ENCODE peak calls at places on chromosomes 1 and 21, in seven cellular contexts. X, N, U, P, I, Z and F are unnamed samples.
A peak's percentile ranks its signal among the peaks of the same experiment; 100 is the strongest.

GRCh38 chr1:119275145-119275929 is 93.2 kb upstream of the HAO2 start:
- DNase-seq in X (peak; percentile 46), N (no peak), U (peak; percentile 16), P (no peak), I (peak; percentile 47), Z (peak; percentile 56), F (no peak)

GRCh38 chr1:228867093-228867950 is 132.0 kb downstream of the RHOU start:
- DNase-seq in X (no peak), N (peak; percentile 48), U (no peak), P (no peak), I (peak; percentile 11), Z (no peak), F (peak; percentile 59)

GRCh38 chr1:5661196-5662130 is 330.8 kb downstream of the NPHP4 start:
- DNase-seq in X (no peak), N (no peak), U (no peak), P (no peak), I (no peak), Z (no peak), F (peak; percentile 83)

GRCh38 chr1:239349699-239350098 is 36.7 kb upstream of the CHRM3 start:
- DNase-seq in X (no peak), N (no peak), U (no peak), P (no peak), I (no peak), Z (no peak), F (no peak)

GRCh38 chr21:39518055-39518844 is 66.5 kb downstream of the SH3BGR start:
- DNase-seq in X (no peak), N (peak; percentile 25), U (no peak), P (no peak), I (peak; percentile 25), Z (peak; percentile 16), F (no peak)

GRCh38 chr1:28112388-28113311 is 24.2 kb upstream of the EYA3 start:
- DNase-seq in X (no peak), N (no peak), U (no peak), P (no peak), I (peak; percentile 74), Z (no peak), F (no peak)

GRCh38 chr1:34759472-34760357 is at the start of gene GJB4:
- DNase-seq in X (no peak), N (no peak), U (no peak), P (no peak), I (no peak), Z (no peak), F (no peak)

GRCh38 chr1:172390243-172390619 is 30.3 kb upstream of the C1orf105 start:
- DNase-seq in X (no peak), N (no peak), U (no peak), P (no peak), I (no peak), Z (no peak), F (no peak)

GRCh38 chr21:33976082-33976979 is 60.7 kb upstream of the ATP5PO start:
- DNase-seq in X (peak; percentile 57), N (peak; percentile 83), U (peak; percentile 43), P (no peak), I (peak; percentile 99), Z (peak; percentile 93), F (peak; percentile 80)

GRCh38 chr1:32273389-32274208 is 18.3 kb upstream of the HDAC1 start:
- DNase-seq in X (no peak), N (no peak), U (no peak), P (no peak), I (peak; percentile 22), Z (no peak), F (no peak)

GRCh38 chr1:173400387-173400995 is 76.6 kb upstream of the PRDX6 start:
- DNase-seq in X (no peak), N (no peak), U (no peak), P (no peak), I (no peak), Z (no peak), F (no peak)

GRCh38 chr1:48596036-48596435 is 124.0 kb upstream of the SPATA6 start:
- DNase-seq in X (no peak), N (no peak), U (no peak), P (no peak), I (peak; percentile 46), Z (no peak), F (no peak)

DNA sequence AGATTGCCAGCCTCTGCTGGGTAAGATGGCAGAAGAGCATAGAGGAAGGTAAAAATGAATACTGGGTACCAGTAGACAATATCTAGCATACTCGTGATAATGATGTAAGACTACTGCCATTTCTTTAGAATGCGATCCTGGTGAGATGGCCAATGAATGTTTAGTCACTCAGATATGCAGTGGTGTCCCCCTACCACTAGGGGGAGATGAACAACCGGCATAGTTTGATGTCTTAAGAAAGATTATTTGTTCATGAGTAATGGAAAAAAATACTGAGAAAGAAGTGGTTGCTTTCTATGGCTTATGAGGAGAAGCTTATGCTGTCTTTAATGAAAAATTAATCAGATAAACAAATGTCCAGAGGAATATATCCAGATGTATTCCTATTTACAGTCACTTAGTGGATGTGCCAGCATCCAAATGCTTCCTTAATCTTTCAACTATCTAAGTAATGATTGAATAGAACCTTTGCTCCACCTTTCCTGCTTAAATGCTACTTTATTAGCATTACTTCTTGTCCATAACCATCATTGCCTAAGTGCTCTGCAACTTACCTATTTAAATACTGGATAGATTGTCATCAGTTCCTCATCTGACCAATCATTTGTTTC is 256.6 kb downstream of the ST6GALNAC3 start:
- DNase-seq in X (no peak), N (no peak), U (no peak), P (no peak), I (peak; percentile 67), Z (peak; percentile 69), F (no peak)
- TF ChIP-seq CTCF in X (peak; percentile 92), N (peak; percentile 97), U (peak; percentile 72), P (peak; percentile 94), I (peak; percentile 96), Z (peak; percentile 94), F (peak; percentile 89)

DNA sequence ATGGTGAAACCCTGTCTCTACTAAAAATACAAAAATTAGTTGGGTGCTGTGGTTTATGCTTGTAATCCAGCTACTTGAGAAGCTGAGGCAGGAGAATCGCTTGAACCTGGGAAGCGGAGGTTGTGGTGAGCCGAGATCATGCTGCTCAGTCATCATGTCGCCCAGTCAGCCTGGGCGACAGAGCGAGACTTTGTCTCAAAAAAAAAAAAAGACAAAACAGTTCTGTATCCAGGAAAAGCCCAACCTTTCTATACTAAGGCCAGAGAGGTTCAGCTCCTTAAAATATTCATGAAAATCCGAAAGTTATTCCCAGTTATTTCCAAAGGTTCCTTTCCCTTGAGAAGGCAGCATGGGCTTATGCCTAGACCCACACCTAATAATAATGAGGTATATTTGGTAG is 4.2 kb downstream of the MRPL37 start:
- DNase-seq in X (no peak), N (no peak), U (no peak), P (no peak), I (no peak), Z (no peak), F (no peak)
- TF ChIP-seq CTCF in X (no peak), N (no peak), U (no peak), P (no peak), I (no peak), Z (no peak), F (no peak)

GRCh38 chr1:231363624-231364023 is 25.5 kb downstream of the SPRTN start:
- DNase-seq in X (no peak), N (no peak), U (no peak), P (no peak), I (no peak), Z (no peak), F (no peak)

GRCh38 chr1:231374394-231374793 is 36.3 kb downstream of the SPRTN start:
- DNase-seq in X (no peak), N (no peak), U (no peak), P (no peak), I (no peak), Z (no peak), F (no peak)

GRCh38 chr1:231372501-231372900 is 34.4 kb downstream of the SPRTN start:
- DNase-seq in X (no peak), N (no peak), U (no peak), P (no peak), I (no peak), Z (no peak), F (no peak)

GRCh38 chr1:231369282-231369681 is 31.2 kb downstream of the SPRTN start:
- DNase-seq in X (no peak), N (no peak), U (no peak), P (no peak), I (no peak), Z (no peak), F (no peak)
- TF ChIP-seq CTCF in X (no peak), N (no peak), U (no peak), P (no peak), I (no peak), Z (no peak), F (no peak)

GRCh38 chr1:114037952-114038867 is 58.9 kb downstream of the OLFML3 start:
- DNase-seq in X (no peak), N (no peak), U (no peak), P (no peak), I (no peak), Z (no peak), F (no peak)

GRCh38 chr1:114043548-114043947 is 64.3 kb downstream of the OLFML3 start:
- DNase-seq in X (no peak), N (no peak), U (no peak), P (no peak), I (no peak), Z (no peak), F (no peak)

GRCh38 chr1:114040273-114041043 is 61.2 kb downstream of the OLFML3 start:
- DNase-seq in X (no peak), N (no peak), U (no peak), P (no peak), I (peak; percentile 35), Z (no peak), F (no peak)

GRCh38 chr1:114037503-114037890 is 58.2 kb downstream of the OLFML3 start:
- DNase-seq in X (no peak), N (no peak), U (no peak), P (no peak), I (no peak), Z (no peak), F (no peak)

GRCh38 chr1:114043046-114043445 is 63.8 kb downstream of the OLFML3 start:
- DNase-seq in X (no peak), N (no peak), U (no peak), P (no peak), I (no peak), Z (no peak), F (no peak)
- TF ChIP-seq CTCF in X (no peak), N (no peak), U (no peak), P (no peak), I (no peak), Z (no peak), F (no peak)